ENCODE peak calls at places on chromosomes 3 and 15, in eight cellular contexts. D, B, F, S, X, U, Q and H are unnamed samples.

GRCh38 chr3:120561251-120562045 is 34.7 kb upstream of the NDUFB4 start:
- DNase-seq in D (peak; percentile 58), X (peak; percentile 89), S (peak; percentile 77), F (peak; percentile 61), U (peak; percentile 84), B (peak; percentile 66), Q (peak; percentile 84), H (peak; percentile 89)

GRCh38 chr3:5057857-5058324 is 64.2 kb upstream of the ARL8B start:
- DNase-seq in S (peak; percentile 84), Q (peak; percentile 96), X (peak; percentile 87), D (peak; percentile 48), B (peak; percentile 74), U (peak; percentile 78), F (peak; percentile 38), H (peak; percentile 69)

GRCh38 chr3:32480596-32480995 is 22.1 kb downstream of the CMTM6 start:
- DNase-seq in D (no peak), B (no peak), F (no peak), U (no peak), S (no peak), Q (peak; percentile 42), X (no peak), H (peak; percentile 67)

GRCh38 chr15:84620626-84621025 is 19.8 kb downstream of the ZSCAN2 start:
- DNase-seq in X (no peak), F (no peak), U (no peak), S (no peak), Q (no peak), B (no peak), D (no peak), H (no peak)

GRCh38 chr15:68791431-68792283 is 29.0 kb downstream of the ANP32A start:
- DNase-seq in X (no peak), B (no peak), D (no peak), S (no peak), Q (no peak), U (no peak), F (peak; percentile 63), H (no peak)

GRCh38 chr3:111838133-111838532 is 20.9 kb upstream of the PHLDB2 start:
- DNase-seq in Q (no peak), D (no peak), S (no peak), U (no peak), F (no peak), X (no peak), B (no peak), H (no peak)

GRCh38 chr15:74337607-74338211 is 29.7 kb downstream of the CYP11A1 start:
- DNase-seq in D (no peak), F (no peak), Q (no peak), U (no peak), X (no peak), B (peak; percentile 1), S (no peak), H (no peak)

GRCh38 chr3:20096135-20096685 is 56.0 kb downstream of the KAT2B start:
- DNase-seq in S (no peak), Q (peak; percentile 63), D (no peak), F (no peak), X (no peak), U (no peak), B (no peak), H (peak; percentile 33)

GRCh38 chr15:55084216-55084615 is 112.5 kb downstream of the RSL24D1 start:
- DNase-seq in Q (no peak), U (no peak), S (no peak), X (no peak), F (no peak), D (no peak), B (no peak), H (no peak)

GRCh38 chr3:69462022-69462825 is 76.3 kb upstream of the FRMD4B start:
- DNase-seq in B (no peak), U (no peak), S (no peak), X (no peak), D (no peak), F (no peak), Q (no peak), H (no peak)

GRCh38 chr3:73580343-73580742 is 44.4 kb downstream of the PDZRN3 start:
- DNase-seq in F (no peak), B (no peak), D (no peak), S (no peak), Q (peak; percentile 71), U (no peak), X (no peak), H (peak; percentile 94)

GRCh38 chr3:176953106-176954080 is 243.9 kb downstream of the TBL1XR1 start:
- DNase-seq in B (peak; percentile 78), X (peak; percentile 57), U (no peak), F (no peak), S (peak; percentile 75), D (peak; percentile 21), Q (peak; percentile 95), H (peak; percentile 14)

GRCh38 chr3:141764946-141765345 is 1.7 kb downstream of the GRK7 start:
- DNase-seq in X (no peak), Q (peak; percentile 48), B (no peak), F (no peak), S (no peak), D (no peak), U (no peak), H (no peak)

GRCh38 chr15:87115795-87116194 is 1036.1 kb downstream of the AGBL1 start:
- DNase-seq in B (no peak), S (no peak), U (no peak), X (no peak), D (no peak), F (no peak), Q (no peak), H (no peak)

GRCh38 chr3:171772427-171773056 is 37.7 kb downstream of the PLD1 start:
- DNase-seq in X (peak; percentile 82), B (no peak), Q (peak; percentile 86), S (peak; percentile 61), F (peak; percentile 52), U (peak; percentile 78), D (peak; percentile 48), H (peak; percentile 57)

GRCh38 chr3:50372349-50372748 is 13.0 kb upstream of the TMEM115 start:
- DNase-seq in B (no peak), D (no peak), U (no peak), Q (no peak), F (no peak), X (peak; percentile 64), S (peak; percentile 75), H (no peak)

GRCh38 chr3:38137615-38138346 is 680 bp upstream of the MYD88 start:
- DNase-seq in Q (peak; percentile 12), D (no peak), B (no peak), F (peak; percentile 65), U (no peak), X (peak; percentile 26), S (peak; percentile 37), H (no peak)

GRCh38 chr3:132378846-132379245 is 38.5 kb upstream of the DNAJC13 start:
- DNase-seq in B (no peak), U (no peak), D (no peak), S (no peak), F (no peak), Q (no peak), X (no peak), H (no peak)

GRCh38 chr15:63392355-63393009 is 10.8 kb upstream of the CA12 start:
- DNase-seq in Q (peak; percentile 71), D (no peak), X (peak; percentile 33), U (no peak), B (no peak), F (no peak), S (no peak), H (no peak)

GRCh38 chr3:105039004-105039403 is 327.7 kb upstream of the ALCAM start:
- DNase-seq in F (no peak), Q (no peak), X (no peak), S (no peak), B (no peak), D (no peak), U (no peak), H (no peak)
- TF ChIP-seq CTCF in F (no peak), Q (no peak), X (no peak), S (no peak), B (no peak), D (no peak), U (no peak), H (no peak)

GRCh38 chr3:39443530-39443929 is 23.9 kb upstream of the MOBP start:
- DNase-seq in D (no peak), B (no peak), Q (no peak), F (peak; percentile 67), U (no peak), X (no peak), S (no peak), H (no peak)
- TF ChIP-seq CTCF in D (no peak), B (no peak), Q (peak; percentile 29), F (peak; percentile 55), U (no peak), X (no peak), S (no peak), H (peak; percentile 6)

DNA sequence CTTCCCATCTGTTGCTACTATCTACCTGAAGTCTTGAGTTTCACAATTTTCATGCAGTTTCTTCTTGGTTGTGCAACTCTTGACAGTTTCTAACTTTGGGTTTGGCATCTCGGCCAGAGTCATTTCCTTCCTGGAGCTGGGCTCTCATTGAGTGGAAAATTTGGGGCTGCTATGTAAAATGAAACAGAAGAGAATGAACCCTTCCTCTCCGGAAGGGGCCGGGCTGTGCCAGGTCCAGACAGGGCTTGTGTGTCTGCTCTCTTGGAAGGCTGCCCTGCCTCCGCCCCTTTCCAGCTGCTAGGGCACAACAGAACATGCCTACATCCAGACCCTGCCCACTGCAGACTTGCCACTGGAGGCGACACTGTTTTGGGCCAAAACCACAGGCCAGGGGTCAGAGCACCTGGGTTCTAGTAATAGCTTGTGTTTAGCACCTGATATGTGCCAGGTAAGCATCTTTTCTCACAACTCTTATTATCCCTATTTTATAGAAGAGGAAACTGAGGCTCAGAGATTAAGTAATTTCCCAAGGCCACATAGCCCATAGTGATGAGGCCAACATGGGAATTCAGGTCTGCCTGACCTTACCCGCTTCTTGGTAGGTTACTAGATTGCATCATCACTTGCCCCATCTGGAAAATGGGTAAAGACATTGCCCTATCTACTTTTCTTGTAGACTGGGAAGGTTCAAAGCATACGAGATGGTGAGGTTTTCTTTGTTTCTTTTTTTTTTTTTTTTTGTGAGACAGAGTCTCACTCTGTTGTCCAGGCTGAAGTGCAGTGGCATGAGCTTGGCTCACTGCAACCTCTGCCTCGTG is 25.0 kb downstream of the IRAK2 start:
- DNase-seq in X (peak; percentile 81), Q (peak; percentile 65), D (peak; percentile 76), U (peak; percentile 95), F (no peak), S (peak; percentile 78), B (peak; percentile 86), H (peak; percentile 78)
- TF ChIP-seq CTCF in X (no peak), Q (no peak), D (no peak), U (no peak), F (no peak), S (no peak), B (no peak), H (no peak)

GRCh38 chr3:99218468-99218867 is 317.0 kb upstream of the DCBLD2 start:
- DNase-seq in X (no peak), S (no peak), F (no peak), U (no peak), Q (no peak), D (no peak), B (no peak), H (no peak)
- TF ChIP-seq CTCF in X (no peak), S (no peak), F (peak; percentile 41), U (no peak), Q (no peak), D (no peak), B (no peak), H (no peak)

DNA sequence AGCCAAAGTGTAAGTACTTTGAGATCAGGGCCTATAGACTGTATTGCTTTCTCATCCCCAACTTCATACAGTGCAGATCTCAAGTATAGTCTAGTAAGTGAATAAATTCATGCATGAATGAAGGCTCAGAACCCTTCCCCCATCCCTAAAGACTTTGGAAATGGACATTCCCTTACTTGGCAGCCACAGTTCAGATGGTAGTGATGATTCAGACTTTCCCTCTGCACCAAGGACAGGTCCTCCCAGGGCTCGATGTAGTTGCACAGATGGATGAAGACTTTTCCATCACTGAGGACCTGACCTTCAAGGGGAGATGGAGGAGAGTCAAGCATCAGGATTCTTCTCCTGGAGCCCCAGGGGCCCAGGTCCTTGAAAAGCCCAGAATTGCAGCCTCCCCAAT is 4.6 kb downstream of the TIMP4 start:
- DNase-seq in Q (peak; percentile 42), U (no peak), F (no peak), S (no peak), D (no peak), X (no peak), B (no peak), H (peak; percentile 47)
- TF ChIP-seq CTCF in Q (no peak), U (no peak), F (no peak), S (no peak), D (no peak), X (no peak), B (no peak), H (no peak)